ENCODE peak calls at places on chromosomes 5 and 9, in six cellular contexts. R is Right ventricle myocardium superior; Y is anterior cingulate cortex; T is activated CD4-positive, alpha-beta memory T cell treated with anti-CD3 and anti-CD28 coated beads, Interleukin-2, amount 10 ng/mL, durations not matched to agents 7 days and 5 days; C is upper lobe of right lung; L is activated naive CD8-positive, alpha-beta T cell treated with anti-CD3 and anti-CD28 coated beads, Interleukin-2, amount 50 U/mL, for 24 hours. K is an unnamed sample.

GRCh38 chr5:157232706-157233105 is 33.2 kb upstream of the CYFIP2 start:
- DNase-seq in R (no peak), Y (no peak), T (no peak), C (no peak), L (no peak), K (no peak)

GRCh38 chr5:41186143-41186542 is 27.2 kb downstream of the C6 start:
- DNase-seq in R (no peak), Y (no peak), T (no peak), C (no peak), L (no peak), K (no peak)

GRCh38 chr9:86287013-86287412 is 4.7 kb upstream of the ISCA1 start:
- DNase-seq in R (no peak), Y (no peak), T (no peak), C (no peak), L (no peak), K (peak; percentile 47)

GRCh38 chr9:25917593-25918426 is 239.6 kb upstream of the TUSC1 start:
- DNase-seq in R (no peak), Y (no peak), T (no peak), C (no peak), L (no peak), K (no peak)

GRCh38 chr5:106367281-106367680 is 1303.5 kb downstream of the EFNA5 start:
- DNase-seq in R (no peak), Y (no peak), T (no peak), C (no peak), L (no peak), K (no peak)

GRCh38 chr9:18061332-18061731 is 412.6 kb upstream of the ADAMTSL1 start:
- DNase-seq in R (no peak), Y (no peak), T (no peak), C (no peak), L (no peak), K (no peak)

GRCh38 chr9:79629721-79630120 is 58.0 kb downstream of the TLE4 start:
- DNase-seq in R (no peak), Y (no peak), T (no peak), C (no peak), L (no peak), K (no peak)

GRCh38 chr5:141853895-141854626 is 24.1 kb downstream of the PCDH1 start:
- DNase-seq in R (no peak), Y (no peak), T (no peak), C (no peak), L (no peak), K (no peak)

GRCh38 chr5:40991168-40991980 is 79.8 kb downstream of the MROH2B start:
- DNase-seq in R (peak; percentile 49), Y (no peak), T (no peak), C (no peak), L (no peak), K (no peak)

GRCh38 chr5:71893451-71893850 is 174.4 kb downstream of the CARTPT start:
- DNase-seq in R (no peak), Y (no peak), T (no peak), C (no peak), L (no peak), K (no peak)

GRCh38 chr5:174750720-174751119 is 26.3 kb downstream of the MSX2 start:
- DNase-seq in R (no peak), Y (no peak), T (no peak), C (no peak), L (no peak), K (no peak)

GRCh38 chr5:14457475-14457874 is 124.1 kb upstream of the OTULINL start:
- DNase-seq in R (no peak), Y (no peak), T (no peak), C (no peak), L (no peak), K (no peak)

GRCh38 chr5:133381571-133382365 is 230.6 kb downstream of the FSTL4 start:
- DNase-seq in R (no peak), Y (no peak), T (no peak), C (no peak), L (no peak), K (no peak)

GRCh38 chr9:99732715-99733114 is 89.0 kb upstream of the NR4A3 start:
- DNase-seq in R (no peak), Y (no peak), T (no peak), C (no peak), L (no peak), K (no peak)

GRCh38 chr5:2185646-2186471 is 303.1 kb upstream of the IRX4 start:
- DNase-seq in R (peak; percentile 35), Y (no peak), T (no peak), C (no peak), L (no peak), K (peak; percentile 1)

GRCh38 chr9:81389569-81389993 is 299.8 kb downstream of the TLE1 start:
- DNase-seq in R (peak; percentile 47), Y (no peak), T (no peak), C (no peak), L (no peak), K (no peak)

GRCh38 chr9:75906531-75906930 is 16.1 kb downstream of the PCSK5 start:
- DNase-seq in R (no peak), Y (no peak), T (no peak), C (no peak), L (no peak), K (no peak)

GRCh38 chr5:122858451-122858850 is 13.0 kb downstream of the SNX24 start:
- DNase-seq in R (no peak), Y (no peak), T (no peak), C (no peak), L (no peak), K (no peak)

K was measured in endothelial cell.